ENCODE peak calls at places on chromosomes 4 and X, in five cellular contexts. One of them, this sample, is unnamed.

GRCh38 chr4:86976801-86977485 is 42.1 kb downstream of the AFF1 start:
- DNase-seq in left cardiac atrium: no peak
- DNase-seq in astrocyte of the cerebellum: no peak
- DNase-seq in neural progenitor cell: no peak
- DNase-seq in adrenal gland: no peak
- DNase-seq in this sample: no peak

GRCh38 chr4:176261481-176261880 is 7.5 kb downstream of the ASB5 start:
- DNase-seq in astrocyte of the cerebellum: no peak
- DNase-seq in neural progenitor cell: no peak
- DNase-seq in adrenal gland: no peak
- DNase-seq in left cardiac atrium: no peak
- DNase-seq in this sample: no peak

GRCh38 chr4:20284990-20285389 is 33.3 kb downstream of the SLIT2 start:
- DNase-seq in left cardiac atrium: no peak
- DNase-seq in neural progenitor cell: no peak
- DNase-seq in adrenal gland: no peak
- DNase-seq in astrocyte of the cerebellum: no peak
- DNase-seq in this sample: no peak

GRCh38 chrX:76202471-76202870 is 29.6 kb downstream of the PBDC1 start:
- DNase-seq in astrocyte of the cerebellum: no peak
- DNase-seq in left cardiac atrium: no peak
- DNase-seq in adrenal gland: no peak
- DNase-seq in neural progenitor cell: no peak
- DNase-seq in this sample: no peak

GRCh38 chr4:7018281-7018680 is 24.9 kb upstream of the TADA2B start:
- DNase-seq in astrocyte of the cerebellum: no peak
- DNase-seq in neural progenitor cell: no peak
- DNase-seq in adrenal gland: no peak
- DNase-seq in left cardiac atrium: no peak
- DNase-seq in this sample: no peak

GRCh38 chr4:15149842-15150592 is 147.7 kb downstream of the CPEB2 start:
- DNase-seq in astrocyte of the cerebellum: peak
- DNase-seq in left cardiac atrium: peak
- DNase-seq in adrenal gland: peak
- DNase-seq in neural progenitor cell: peak
- DNase-seq in this sample: peak

GRCh38 chr4:67522851-67523671 is 22.2 kb downstream of the CENPC start:
- DNase-seq in neural progenitor cell: no peak
- DNase-seq in left cardiac atrium: no peak
- DNase-seq in adrenal gland: no peak
- DNase-seq in astrocyte of the cerebellum: no peak
- DNase-seq in this sample: no peak

GRCh38 chr4:23373269-23373668 is 516.6 kb downstream of the PPARGC1A start:
- DNase-seq in astrocyte of the cerebellum: peak
- DNase-seq in adrenal gland: peak
- DNase-seq in left cardiac atrium: peak
- DNase-seq in neural progenitor cell: no peak
- DNase-seq in this sample: peak

GRCh38 chrX:134664202-134664601 is 5.9 kb upstream of the PLAC1 start:
- DNase-seq in astrocyte of the cerebellum: no peak
- DNase-seq in neural progenitor cell: no peak
- DNase-seq in left cardiac atrium: no peak
- DNase-seq in adrenal gland: no peak
- DNase-seq in this sample: no peak

GRCh38 chr4:169205146-169205806 is 65.5 kb downstream of the SH3RF1 start:
- DNase-seq in adrenal gland: no peak
- DNase-seq in astrocyte of the cerebellum: no peak
- DNase-seq in left cardiac atrium: no peak
- DNase-seq in neural progenitor cell: no peak
- DNase-seq in this sample: no peak

GRCh38 chr4:4752576-4753401 is 106.7 kb upstream of the MSX1 start:
- DNase-seq in neural progenitor cell: no peak
- DNase-seq in left cardiac atrium: no peak
- DNase-seq in adrenal gland: no peak
- DNase-seq in astrocyte of the cerebellum: no peak
- DNase-seq in this sample: no peak

GRCh38 chr4:169385356-169385755 is 114.6 kb upstream of the SH3RF1 start:
- DNase-seq in neural progenitor cell: no peak
- DNase-seq in astrocyte of the cerebellum: no peak
- DNase-seq in adrenal gland: no peak
- DNase-seq in left cardiac atrium: no peak
- DNase-seq in this sample: no peak

GRCh38 chrX:1093112-1093511 is 119.3 kb downstream of the CRLF2 start:
- DNase-seq in neural progenitor cell: no peak
- DNase-seq in adrenal gland: no peak
- DNase-seq in astrocyte of the cerebellum: no peak
- DNase-seq in left cardiac atrium: no peak
- DNase-seq in this sample: no peak

GRCh38 chr4:127309360-127310095 is 323.2 kb upstream of the INTU start:
- DNase-seq in adrenal gland: no peak
- DNase-seq in neural progenitor cell: no peak
- DNase-seq in astrocyte of the cerebellum: no peak
- DNase-seq in left cardiac atrium: no peak
- DNase-seq in this sample: no peak

GRCh38 chrX:152900937-152901445 is 3.1 kb downstream of the ZNF185 start:
- DNase-seq in neural progenitor cell: no peak
- DNase-seq in astrocyte of the cerebellum: no peak
- DNase-seq in left cardiac atrium: no peak
- DNase-seq in adrenal gland: no peak
- DNase-seq in this sample: no peak

GRCh38 chrX:132226169-132226568 is 6.9 kb upstream of the RAP2C start:
- DNase-seq in astrocyte of the cerebellum: no peak
- DNase-seq in neural progenitor cell: no peak
- DNase-seq in adrenal gland: no peak
- DNase-seq in left cardiac atrium: no peak
- DNase-seq in this sample: no peak

GRCh38 chr4:183444953-183445543 is 612 bp downstream of the CDKN2AIP start:
- DNase-seq in adrenal gland: peak
- DNase-seq in neural progenitor cell: no peak
- DNase-seq in astrocyte of the cerebellum: no peak
- DNase-seq in left cardiac atrium: peak
- DNase-seq in this sample: peak

GRCh38 chr4:101793397-101793796 is 2.9 kb downstream of the BANK1 start:
- DNase-seq in adrenal gland: no peak
- DNase-seq in left cardiac atrium: no peak
- DNase-seq in neural progenitor cell: no peak
- DNase-seq in astrocyte of the cerebellum: no peak
- DNase-seq in this sample: no peak

GRCh38 chrX:39990388-39990787 is 107.4 kb downstream of the BCOR start:
- DNase-seq in adrenal gland: no peak
- DNase-seq in neural progenitor cell: no peak
- DNase-seq in left cardiac atrium: no peak
- DNase-seq in astrocyte of the cerebellum: no peak
- DNase-seq in this sample: no peak

GRCh38 chrX:21735038-21735752 is 22.7 kb downstream of the SMPX start:
- DNase-seq in astrocyte of the cerebellum: peak
- DNase-seq in left cardiac atrium: no peak
- DNase-seq in neural progenitor cell: no peak
- DNase-seq in adrenal gland: no peak
- DNase-seq in this sample: no peak

GRCh38 chrX:39877919-39878318 is 219.8 kb downstream of the BCOR start:
- DNase-seq in neural progenitor cell: peak
- DNase-seq in adrenal gland: no peak
- DNase-seq in astrocyte of the cerebellum: no peak
- DNase-seq in left cardiac atrium: no peak
- DNase-seq in this sample: no peak

GRCh38 chr4:139599594-139600374 is 43.8 kb upstream of the SETD7 start:
- DNase-seq in neural progenitor cell: no peak
- DNase-seq in astrocyte of the cerebellum: no peak
- DNase-seq in adrenal gland: no peak
- DNase-seq in left cardiac atrium: no peak
- DNase-seq in this sample: no peak

GRCh38 chr4:81473086-81473396 is 1.3 kb upstream of the RASGEF1B start:
- DNase-seq in neural progenitor cell: no peak
- DNase-seq in astrocyte of the cerebellum: no peak
- DNase-seq in adrenal gland: no peak
- DNase-seq in left cardiac atrium: no peak
- DNase-seq in this sample: no peak

GRCh38 chr4:88441696-88442095 is 15.2 kb upstream of the HERC5 start:
- DNase-seq in left cardiac atrium: no peak
- DNase-seq in adrenal gland: no peak
- DNase-seq in astrocyte of the cerebellum: no peak
- DNase-seq in neural progenitor cell: no peak
- DNase-seq in this sample: no peak

GRCh38 chrX:136227948-136228584 is 23.1 kb downstream of the MAP7D3 start:
- DNase-seq in adrenal gland: no peak
- DNase-seq in left cardiac atrium: no peak
- DNase-seq in astrocyte of the cerebellum: no peak
- DNase-seq in neural progenitor cell: no peak
- DNase-seq in this sample: no peak

GRCh38 chr4:111639120-111639519 is 506.1 kb upstream of the FAM241A start:
- DNase-seq in left cardiac atrium: no peak
- DNase-seq in adrenal gland: no peak
- DNase-seq in neural progenitor cell: no peak
- DNase-seq in astrocyte of the cerebellum: no peak
- DNase-seq in this sample: no peak

GRCh38 chr4:170093978-170094377 is 4.2 kb upstream of the AADAT start:
- DNase-seq in left cardiac atrium: no peak
- DNase-seq in neural progenitor cell: peak
- DNase-seq in astrocyte of the cerebellum: no peak
- DNase-seq in adrenal gland: no peak
- DNase-seq in this sample: no peak

GRCh38 chr4:3227878-3228675 is 20.9 kb upstream of the MSANTD1 start:
- DNase-seq in astrocyte of the cerebellum: no peak
- DNase-seq in left cardiac atrium: no peak
- DNase-seq in adrenal gland: no peak
- DNase-seq in neural progenitor cell: no peak
- DNase-seq in this sample: peak

GRCh38 chr4:182144621-182145359 is 98.4 kb upstream of the TENM3 start:
- DNase-seq in neural progenitor cell: peak
- DNase-seq in astrocyte of the cerebellum: no peak
- DNase-seq in left cardiac atrium: no peak
- DNase-seq in adrenal gland: peak
- DNase-seq in this sample: no peak

GRCh38 chr4:152094851-152095700 is 334.3 kb upstream of the GATB start:
- DNase-seq in neural progenitor cell: no peak
- DNase-seq in adrenal gland: no peak
- DNase-seq in astrocyte of the cerebellum: peak
- DNase-seq in left cardiac atrium: no peak
- DNase-seq in this sample: no peak

GRCh38 chr4:24228692-24229091 is 338.8 kb upstream of the PPARGC1A start:
- DNase-seq in astrocyte of the cerebellum: no peak
- DNase-seq in neural progenitor cell: no peak
- DNase-seq in adrenal gland: no peak
- DNase-seq in left cardiac atrium: no peak
- DNase-seq in this sample: no peak

GRCh38 chr4:76376534-76376933 is 44.4 kb downstream of the CCDC158 start:
- DNase-seq in adrenal gland: no peak
- DNase-seq in astrocyte of the cerebellum: no peak
- DNase-seq in neural progenitor cell: no peak
- DNase-seq in left cardiac atrium: no peak
- DNase-seq in this sample: no peak

GRCh38 chrX:15350329-15350996 is 15.1 kb upstream of the PIGA start:
- DNase-seq in astrocyte of the cerebellum: no peak
- DNase-seq in neural progenitor cell: peak
- DNase-seq in left cardiac atrium: no peak
- DNase-seq in adrenal gland: no peak
- DNase-seq in this sample: no peak